ENCODE peak calls at places on chromosomes 16 and 17, in nine cellular contexts. S, T, P, Z, N, I, O, F and L are unnamed samples.

GRCh38 chr16:72901012-72901411 is 146.9 kb downstream of the ZFHX3 start:
- DNase-seq in T (no peak), S (no peak), O (no peak), N (no peak), I (no peak), Z (no peak), P (no peak), F (no peak), L (no peak)

GRCh38 chr16:66925322-66925840 is at the start of gene RRAD:
- DNase-seq in Z (peak), S (peak), F (no peak), I (peak), T (peak), P (peak), O (no peak), N (peak), L (no peak)

GRCh38 chr17:28916302-28916934 is 13.5 kb upstream of the DHRS13 start:
- DNase-seq in O (no peak), T (no peak), S (no peak), P (no peak), N (peak), F (no peak), I (no peak), Z (no peak), L (no peak)

GRCh38 chr16:20899503-20900298 is 457 bp downstream of the DCUN1D3 start:
- DNase-seq in S (peak), I (no peak), N (no peak), F (no peak), O (no peak), P (no peak), T (no peak), Z (no peak), L (no peak)

GRCh38 chr16:57224651-57225335 is 20.3 kb upstream of the ARL2BP start:
- DNase-seq in N (no peak), O (no peak), S (no peak), P (no peak), Z (no peak), T (no peak), I (no peak), F (no peak), L (no peak)

GRCh38 chr17:17513626-17514025 is 17.4 kb upstream of the RASD1 start:
- DNase-seq in S (no peak), I (no peak), T (no peak), P (no peak), F (no peak), Z (no peak), N (no peak), O (no peak), L (no peak)

GRCh38 chr17:1959871-1960569 is 65.1 kb downstream of the RTN4RL1 start:
- DNase-seq in O (no peak), T (no peak), Z (no peak), N (no peak), I (no peak), F (no peak), P (no peak), S (no peak), L (no peak)

GRCh38 chr16:84308120-84308519 is 13.4 kb downstream of the WFDC1 start:
- DNase-seq in O (no peak), T (no peak), S (peak), P (peak), Z (no peak), N (peak), I (peak), F (no peak), L (no peak)

GRCh38 chr16:83200005-83200779 is 573.4 kb downstream of the CDH13 start:
- DNase-seq in F (no peak), O (no peak), S (no peak), Z (peak), I (peak), T (no peak), P (no peak), N (peak), L (no peak)

GRCh38 chr17:35087731-35088646 is 24.5 kb upstream of the RFFL start:
- DNase-seq in F (no peak), N (peak), O (no peak), I (peak), S (peak), T (no peak), P (no peak), Z (peak), L (no peak)

GRCh38 chr17:37671813-37672544 is 28.7 kb upstream of the DDX52 start:
- DNase-seq in T (no peak), S (no peak), I (no peak), P (no peak), O (peak), Z (no peak), F (peak), N (no peak), L (peak)

GRCh38 chr17:17815062-17815406 is 21.8 kb downstream of the SREBF1 start:
- DNase-seq in S (no peak), F (no peak), O (no peak), P (no peak), T (no peak), I (peak), Z (no peak), N (no peak), L (no peak)

GRCh38 chr16:1002399-1003161 is 21.0 kb downstream of the SOX8 start:
- DNase-seq in O (peak), N (no peak), S (no peak), T (no peak), P (no peak), I (no peak), Z (peak), F (peak), L (peak)

GRCh38 chr16:67242138-67242730 is 5.0 kb downstream of the FHOD1 start:
- DNase-seq in P (no peak), I (no peak), O (no peak), F (no peak), Z (no peak), N (no peak), T (no peak), S (no peak), L (no peak)

GRCh38 chr16:22308824-22309520 is 11.8 kb downstream of the POLR3E start:
- DNase-seq in S (no peak), Z (no peak), O (no peak), I (no peak), P (no peak), N (no peak), T (no peak), F (no peak), L (no peak)

GRCh38 chr16:3625911-3626732 is 14.7 kb upstream of the SLX4 start:
- DNase-seq in P (peak), Z (no peak), O (no peak), F (no peak), T (no peak), N (no peak), I (no peak), S (no peak), L (no peak)

GRCh38 chr16:87465306-87465705 is 27.5 kb downstream of the ZCCHC14 start:
- DNase-seq in N (no peak), T (peak), F (peak), S (peak), Z (peak), O (no peak), P (no peak), I (peak), L (no peak)

GRCh38 chr16:47888734-47889133 is 267.1 kb downstream of the ABCC12 start:
- DNase-seq in I (no peak), O (no peak), N (no peak), F (no peak), T (no peak), S (no peak), Z (no peak), P (no peak), L (no peak)

GRCh38 chr17:1563786-1564613 is 1.4 kb upstream of the PITPNA start:
- DNase-seq in F (no peak), I (no peak), T (no peak), O (no peak), N (no peak), S (no peak), P (no peak), Z (no peak), L (no peak)

GRCh38 chr16:15639061-15639568 is 3.8 kb downstream of the MARF1 start:
- DNase-seq in N (no peak), S (no peak), I (no peak), F (no peak), P (peak), Z (no peak), O (no peak), T (no peak), L (no peak)

GRCh38 chr17:58960068-58960467 is 146.6 kb downstream of the TRIM37 start:
- DNase-seq in F (peak), Z (no peak), S (no peak), O (no peak), I (no peak), T (no peak), N (peak), P (peak), L (peak)

GRCh38 chr17:80265205-80266068 is 4.8 kb downstream of the RNF213 start:
- DNase-seq in T (no peak), Z (no peak), F (no peak), O (no peak), S (no peak), P (peak), I (no peak), N (no peak), L (no peak)

GRCh38 chr16:61042736-61043135 is 993.5 kb downstream of the CDH8 start:
- DNase-seq in S (no peak), O (no peak), I (no peak), N (peak), T (no peak), P (no peak), Z (no peak), F (no peak), L (no peak)

GRCh38 chr17:40827746-40828453 is 5.5 kb upstream of the KRT10 start:
- DNase-seq in O (no peak), T (peak), I (no peak), F (no peak), Z (no peak), P (no peak), N (no peak), S (peak), L (no peak)

GRCh38 chr16:1430759-1431496 is at the start of gene PERCC1:
- DNase-seq in Z (no peak), P (no peak), N (no peak), T (no peak), O (no peak), F (no peak), S (no peak), I (no peak), L (no peak)

GRCh38 chr16:13036600-13036999 is 135.2 kb downstream of the SHISA9 start:
- DNase-seq in P (no peak), F (no peak), T (no peak), S (no peak), N (peak), Z (no peak), I (peak), O (no peak), L (peak)

GRCh38 chr16:60225541-60225940 is 1491.4 kb upstream of the GOT2 start:
- DNase-seq in T (no peak), Z (no peak), O (no peak), I (no peak), P (no peak), N (no peak), S (no peak), F (no peak), L (no peak)

GRCh38 chr16:12753203-12754023 is 50.3 kb downstream of the CPPED1 start:
- DNase-seq in F (no peak), I (no peak), Z (no peak), N (no peak), P (no peak), S (no peak), T (no peak), O (no peak), L (no peak)

GRCh38 chr17:57425903-57426574 is 169.7 kb downstream of the MSI2 start:
- DNase-seq in Z (no peak), F (no peak), O (no peak), I (no peak), P (no peak), S (no peak), N (peak), T (no peak), L (no peak)

DNA sequence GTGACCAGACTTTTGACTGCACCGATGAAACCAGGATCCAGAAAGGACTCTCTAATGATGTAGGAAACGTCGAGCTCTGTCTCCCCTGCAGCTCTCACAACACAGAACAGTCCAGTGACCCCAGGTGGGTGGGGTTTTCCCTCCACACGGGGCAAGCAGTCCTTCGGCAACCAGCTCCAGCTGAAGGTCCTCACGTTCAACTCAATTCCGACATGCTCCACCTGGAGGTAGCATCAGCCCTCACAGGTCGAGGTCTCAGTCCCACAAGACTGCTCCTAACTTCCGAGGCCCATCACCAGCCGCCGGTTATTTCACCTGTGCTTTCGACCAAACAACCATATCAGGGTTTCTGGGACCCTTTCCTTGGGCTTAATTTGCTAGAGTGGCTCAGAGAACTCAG is 28.2 kb downstream of the ITGAE start:
- DNase-seq in S (no peak), O (no peak), I (no peak), Z (no peak), T (no peak), P (no peak), F (no peak), N (peak), L (no peak)
- TF ChIP-seq CTCF in S (no peak), O (no peak), I (no peak), Z (no peak), T (no peak), P (no peak), F (no peak), N (peak), L (no peak)

GRCh38 chr17:63550816-63551639 is 751 bp downstream of the DCAF7 start:
- DNase-seq in P (no peak), O (no peak), F (no peak), T (no peak), S (no peak), N (peak), I (no peak), Z (no peak), L (no peak)

GRCh38 chr17:63549946-63550815 is at the start of gene DCAF7:
- DNase-seq in S (peak), P (peak), Z (peak), T (peak), I (peak), F (peak), O (peak), N (peak), L (peak)

GRCh38 chr17:63555475-63556156 is 5.3 kb downstream of the DCAF7 start:
- DNase-seq in F (no peak), N (no peak), S (no peak), P (no peak), I (no peak), Z (no peak), O (no peak), T (no peak), L (no peak)

GRCh38 chr17:63549289-63549945 is 860 bp upstream of the DCAF7 start:
- DNase-seq in I (no peak), P (no peak), N (peak), F (no peak), Z (no peak), O (no peak), S (no peak), T (no peak), L (no peak)

DNA sequence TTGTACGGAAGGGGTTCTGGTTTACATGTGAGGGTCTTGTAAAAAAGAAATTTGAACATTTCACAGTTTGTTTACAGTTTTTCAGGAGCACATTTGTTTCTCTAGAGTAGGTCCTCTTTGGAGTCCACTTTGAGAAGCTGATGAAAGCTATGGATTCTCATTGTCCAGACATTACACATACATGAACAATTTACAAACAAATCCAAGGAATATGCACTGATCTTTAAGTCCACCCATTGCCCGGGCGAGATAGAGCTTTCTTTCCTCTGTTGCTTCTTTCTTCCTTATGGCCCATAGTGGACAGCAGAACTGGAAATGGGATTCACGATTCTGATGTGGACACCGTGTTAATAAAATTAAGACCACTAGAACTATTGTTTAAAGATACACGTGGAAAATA is 1.9 kb downstream of the DCAF7 start:
- DNase-seq in I (no peak), Z (no peak), T (no peak), O (no peak), F (no peak), P (no peak), S (no peak), N (no peak), L (no peak)
- H3K4me3 ChIP-seq in I (peak), Z (peak), T (peak), O (peak), F (peak), P (peak), S (peak), N (peak), L (peak)

GRCh38 chr16:10640934-10641333 is 53.8 kb downstream of the TEKT5 start:
- DNase-seq in S (no peak), O (no peak), Z (no peak), T (no peak), F (no peak), N (no peak), P (no peak), I (no peak), L (no peak)
- TF ChIP-seq CTCF in S (no peak), O (no peak), Z (no peak), T (no peak), F (no peak), N (no peak), P (no peak), I (no peak), L (no peak)

GRCh38 chr17:50182783-50183438 is 17.1 kb downstream of the SGCA start:
- DNase-seq in Z (no peak), N (no peak), P (no peak), S (no peak), F (no peak), I (no peak), O (no peak), T (no peak), L (no peak)

GRCh38 chr17:50185724-50186545 is 15.5 kb downstream of the COL1A1 start:
- DNase-seq in F (no peak), T (no peak), P (no peak), O (no peak), Z (no peak), N (no peak), S (no peak), I (no peak), L (no peak)

GRCh38 chr17:50184611-50185398 is 16.6 kb downstream of the COL1A1 start:
- DNase-seq in N (peak), F (no peak), I (no peak), Z (no peak), S (peak), O (no peak), T (peak), P (no peak), L (no peak)

GRCh38 chr17:50183439-50184001 is 17.7 kb downstream of the SGCA start:
- DNase-seq in T (no peak), O (no peak), I (no peak), N (no peak), P (no peak), S (no peak), F (no peak), Z (no peak), L (no peak)

DNA sequence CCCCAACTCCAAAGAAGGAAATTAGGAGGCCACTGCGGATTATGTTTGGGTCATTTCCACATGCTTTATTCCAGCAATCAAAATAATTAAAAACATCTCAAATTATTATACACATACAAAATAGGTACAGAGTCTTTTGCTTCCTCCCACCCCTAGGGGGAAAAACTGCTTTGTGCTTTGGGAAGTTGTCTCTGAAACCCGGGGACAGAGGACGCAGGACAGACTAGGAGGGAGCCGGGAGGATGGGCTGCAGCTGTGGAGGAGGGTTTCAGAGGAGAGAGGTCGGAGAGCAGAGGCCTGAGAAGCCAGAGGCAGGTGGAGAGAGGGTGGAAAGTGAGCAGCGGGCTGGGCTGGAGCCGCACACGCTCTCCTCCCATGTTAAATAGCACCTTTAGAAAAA is 17.4 kb downstream of the COL1A1 start:
- DNase-seq in P (no peak), Z (no peak), F (no peak), T (no peak), I (no peak), S (no peak), O (no peak), N (peak), L (no peak)
- H3K4me3 ChIP-seq in P (no peak), Z (no peak), F (no peak), T (no peak), I (no peak), S (no peak), O (no peak), N (peak), L (no peak)

GRCh38 chr17:9622961-9623360 is 22.4 kb upstream of the USP43 start:
- DNase-seq in N (no peak), Z (no peak), T (no peak), P (no peak), S (no peak), F (no peak), I (no peak), O (no peak), L (no peak)

GRCh38 chr17:9632741-9633140 is 12.6 kb upstream of the USP43 start:
- DNase-seq in N (no peak), I (no peak), P (no peak), F (no peak), S (no peak), Z (no peak), T (no peak), O (no peak), L (no peak)

DNA sequence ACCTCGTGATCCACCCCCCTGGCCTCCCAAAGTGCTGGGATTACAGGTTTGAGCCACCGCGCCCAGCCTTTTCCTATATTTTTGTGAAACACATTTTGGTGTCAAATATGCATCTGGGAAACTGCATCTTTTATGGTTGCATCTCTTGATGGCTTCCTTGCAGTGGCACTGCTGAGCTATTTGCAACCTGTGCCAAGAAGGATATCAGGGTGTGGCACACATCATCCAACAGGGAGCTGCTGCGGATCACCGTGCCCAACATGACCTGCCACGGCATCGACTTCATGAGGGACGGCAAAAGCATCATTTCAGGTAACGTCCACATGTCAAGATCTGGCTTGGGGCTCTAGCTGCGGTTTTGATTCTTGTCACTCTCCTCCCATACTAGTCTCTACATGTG is 16.8 kb upstream of the USP43 start:
- DNase-seq in O (no peak), S (no peak), Z (no peak), F (no peak), I (no peak), P (no peak), T (no peak), N (no peak), L (no peak)
- TF ChIP-seq CTCF in O (no peak), S (no peak), Z (no peak), F (no peak), I (no peak), P (no peak), T (no peak), N (no peak), L (no peak)

DNA sequence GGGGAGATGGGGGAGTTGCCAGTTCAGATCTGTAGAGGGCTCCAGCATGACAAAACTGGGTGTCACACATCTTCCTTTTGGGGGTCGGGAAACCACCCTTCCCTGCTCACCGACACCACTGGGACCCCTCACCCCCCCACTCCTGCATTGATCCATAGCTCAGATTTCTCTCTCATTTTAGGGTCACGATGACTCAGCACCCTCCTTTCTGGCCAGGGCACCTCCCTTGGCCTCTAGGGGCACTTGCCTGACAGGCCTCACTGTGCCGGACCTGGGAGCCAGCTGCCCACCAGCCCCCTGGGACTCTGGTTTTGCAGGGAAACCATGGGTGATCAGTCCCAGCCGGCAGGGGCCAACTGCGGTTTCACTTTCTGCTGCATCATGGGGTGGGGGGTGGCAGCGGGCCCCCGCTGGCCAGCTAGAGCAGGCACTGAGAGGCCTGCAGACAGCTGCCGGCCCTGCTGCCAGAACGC is 239.4 kb downstream of the MRTFB start:
- DNase-seq in T (no peak), S (no peak), F (no peak), Z (no peak), N (peak), I (no peak), O (no peak), P (peak), L (no peak)
- H3K4me3 ChIP-seq in T (peak), S (peak), F (no peak), Z (peak), N (peak), I (no peak), O (peak), P (peak), L (no peak)

GRCh38 chr17:67272312-67273050 is 27.5 kb upstream of the HELZ start:
- DNase-seq in F (no peak), T (no peak), N (peak), S (no peak), Z (no peak), O (no peak), P (no peak), I (no peak), L (no peak)
- TF ChIP-seq CTCF in F (peak), T (no peak), N (peak), S (no peak), Z (no peak), O (no peak), P (peak), I (peak), L (peak)